ENCODE peak calls at places on chromosomes 7 and 10, in eight cellular contexts. One of them, this sample, is unnamed. For H3K36me3, the result is how much of the 10 kb centered on the place peaks cover.

GRCh38 chr10:114819313-114819712 is 2.3 kb upstream of the FHIP2A start:
- DNase-seq in stomach: no peak
- DNase-seq in transverse colon: no peak
- DNase-seq in Peyer's patch: no peak
- DNase-seq in tibial nerve: no peak
- DNase-seq in IMR-90: no peak
- DNase-seq in upper lobe of left lung: no peak
- DNase-seq in K562: no peak
- DNase-seq in this sample: no peak

GRCh38 chr7:64180989-64181388 is 26.0 kb upstream of the ZNF735 start:
- DNase-seq in stomach: no peak
- DNase-seq in transverse colon: no peak
- DNase-seq in Peyer's patch: no peak
- DNase-seq in tibial nerve: no peak
- DNase-seq in IMR-90: no peak
- DNase-seq in upper lobe of left lung: no peak
- DNase-seq in K562: no peak
- DNase-seq in this sample: no peak

GRCh38 chr10:106086391-106086790 is 1078.1 kb downstream of the SORCS1 start:
- DNase-seq in stomach: no peak
- DNase-seq in transverse colon: no peak
- DNase-seq in Peyer's patch: no peak
- DNase-seq in tibial nerve: no peak
- DNase-seq in IMR-90: no peak
- DNase-seq in upper lobe of left lung: no peak
- DNase-seq in K562: no peak
- DNase-seq in this sample: no peak

GRCh38 chr10:102674566-102674965 is 30.3 kb downstream of the TRIM8 start:
- DNase-seq in stomach: no peak
- DNase-seq in transverse colon: no peak
- DNase-seq in Peyer's patch: no peak
- DNase-seq in tibial nerve: no peak
- DNase-seq in IMR-90: no peak
- DNase-seq in upper lobe of left lung: no peak
- DNase-seq in K562: no peak
- DNase-seq in this sample: no peak

GRCh38 chr7:130063036-130063435 is 7.3 kb upstream of the KLHDC10 start:
- DNase-seq in stomach: peak
- DNase-seq in transverse colon: peak
- DNase-seq in Peyer's patch: peak
- DNase-seq in tibial nerve: no peak
- DNase-seq in IMR-90: peak
- DNase-seq in upper lobe of left lung: no peak
- DNase-seq in K562: peak
- DNase-seq in this sample: peak

GRCh38 chr7:128359336-128359735 is 2.2 kb downstream of the PRRT4 start:
- DNase-seq in stomach: no peak
- DNase-seq in transverse colon: no peak
- DNase-seq in Peyer's patch: no peak
- DNase-seq in tibial nerve: no peak
- DNase-seq in IMR-90: no peak
- DNase-seq in upper lobe of left lung: peak
- DNase-seq in K562: no peak
- DNase-seq in this sample: no peak

GRCh38 chr10:60801538-60801937 is 23.3 kb downstream of the CDK1 start:
- DNase-seq in stomach: no peak
- DNase-seq in transverse colon: no peak
- DNase-seq in Peyer's patch: no peak
- DNase-seq in tibial nerve: no peak
- DNase-seq in IMR-90: peak
- DNase-seq in upper lobe of left lung: no peak
- DNase-seq in K562: no peak
- DNase-seq in this sample: no peak

GRCh38 chr10:104591451-104591850 is 49.6 kb upstream of the SORCS3 start:
- DNase-seq in stomach: no peak
- DNase-seq in transverse colon: no peak
- DNase-seq in Peyer's patch: no peak
- DNase-seq in tibial nerve: no peak
- DNase-seq in IMR-90: no peak
- DNase-seq in upper lobe of left lung: no peak
- DNase-seq in K562: no peak
- DNase-seq in this sample: no peak

GRCh38 chr7:2729043-2729892 is 41.3 kb downstream of the AMZ1 start:
- DNase-seq in stomach: peak
- DNase-seq in transverse colon: no peak
- DNase-seq in Peyer's patch: peak
- DNase-seq in tibial nerve: no peak
- DNase-seq in IMR-90: peak
- DNase-seq in upper lobe of left lung: peak
- DNase-seq in K562: no peak
- DNase-seq in this sample: peak

GRCh38 chr7:77727936-77728701 is 31.9 kb downstream of the RSBN1L start:
- DNase-seq in stomach: no peak
- DNase-seq in transverse colon: no peak
- DNase-seq in Peyer's patch: no peak
- DNase-seq in tibial nerve: no peak
- DNase-seq in IMR-90: peak
- DNase-seq in upper lobe of left lung: no peak
- DNase-seq in K562: peak
- DNase-seq in this sample: no peak

GRCh38 chr10:79093658-79094411 is 25.1 kb downstream of the ZMIZ1 start:
- DNase-seq in stomach: peak
- DNase-seq in transverse colon: peak
- DNase-seq in Peyer's patch: peak
- DNase-seq in tibial nerve: peak
- DNase-seq in IMR-90: peak
- DNase-seq in upper lobe of left lung: no peak
- DNase-seq in K562: no peak
- DNase-seq in this sample: peak

GRCh38 chr7:3128857-3129256 is 85.2 kb upstream of the CARD11 start:
- DNase-seq in stomach: no peak
- DNase-seq in transverse colon: no peak
- DNase-seq in Peyer's patch: no peak
- DNase-seq in tibial nerve: no peak
- DNase-seq in IMR-90: no peak
- DNase-seq in upper lobe of left lung: no peak
- DNase-seq in K562: no peak
- DNase-seq in this sample: no peak

GRCh38 chr10:95289003-95289920 is 1.5 kb downstream of the PDLIM1 start:
- DNase-seq in stomach: no peak
- DNase-seq in transverse colon: peak
- DNase-seq in Peyer's patch: peak
- DNase-seq in tibial nerve: no peak
- DNase-seq in IMR-90: no peak
- DNase-seq in upper lobe of left lung: no peak
- DNase-seq in K562: peak
- DNase-seq in this sample: no peak

GRCh38 chr7:97078023-97078988 is 39.2 kb upstream of the SDHAF3 start:
- DNase-seq in stomach: no peak
- DNase-seq in transverse colon: no peak
- DNase-seq in Peyer's patch: no peak
- DNase-seq in tibial nerve: no peak
- DNase-seq in IMR-90: no peak
- DNase-seq in upper lobe of left lung: no peak
- DNase-seq in K562: no peak
- DNase-seq in this sample: no peak

GRCh38 chr7:150964593-150965111 is 13.5 kb downstream of the KCNH2 start:
- DNase-seq in stomach: no peak
- DNase-seq in transverse colon: peak
- DNase-seq in Peyer's patch: no peak
- DNase-seq in tibial nerve: no peak
- DNase-seq in IMR-90: no peak
- DNase-seq in upper lobe of left lung: peak
- DNase-seq in K562: peak
- DNase-seq in this sample: peak

GRCh38 chr10:69742356-69742695 is 59.4 kb upstream of the COL13A1 start:
- DNase-seq in stomach: no peak
- DNase-seq in transverse colon: no peak
- DNase-seq in Peyer's patch: no peak
- DNase-seq in tibial nerve: no peak
- DNase-seq in IMR-90: peak
- DNase-seq in upper lobe of left lung: no peak
- DNase-seq in K562: no peak
- DNase-seq in this sample: no peak

GRCh38 chr10:70928140-70928539 is 39.8 kb upstream of the PCBD1 start:
- DNase-seq in stomach: no peak
- DNase-seq in transverse colon: no peak
- DNase-seq in Peyer's patch: no peak
- DNase-seq in tibial nerve: no peak
- DNase-seq in IMR-90: no peak
- DNase-seq in upper lobe of left lung: no peak
- DNase-seq in K562: no peak
- DNase-seq in this sample: no peak

GRCh38 chr10:113317476-113317875 is 235.4 kb upstream of the HABP2 start:
- DNase-seq in stomach: no peak
- DNase-seq in transverse colon: no peak
- DNase-seq in Peyer's patch: no peak
- DNase-seq in tibial nerve: no peak
- DNase-seq in IMR-90: no peak
- DNase-seq in upper lobe of left lung: no peak
- DNase-seq in K562: no peak
- DNase-seq in this sample: no peak

GRCh38 chr7:158585721-158586498 is 1.7 kb downstream of the PTPRN2 start:
- DNase-seq in stomach: peak
- DNase-seq in transverse colon: peak
- DNase-seq in Peyer's patch: peak
- DNase-seq in tibial nerve: no peak
- DNase-seq in IMR-90: no peak
- DNase-seq in upper lobe of left lung: no peak
- DNase-seq in K562: no peak
- DNase-seq in this sample: no peak

GRCh38 chr7:36305648-36306047 is 84.0 kb upstream of the ANLN start:
- DNase-seq in stomach: peak
- DNase-seq in transverse colon: no peak
- DNase-seq in Peyer's patch: peak
- DNase-seq in tibial nerve: no peak
- DNase-seq in IMR-90: no peak
- DNase-seq in upper lobe of left lung: peak
- DNase-seq in K562: no peak
- DNase-seq in this sample: no peak

DNA sequence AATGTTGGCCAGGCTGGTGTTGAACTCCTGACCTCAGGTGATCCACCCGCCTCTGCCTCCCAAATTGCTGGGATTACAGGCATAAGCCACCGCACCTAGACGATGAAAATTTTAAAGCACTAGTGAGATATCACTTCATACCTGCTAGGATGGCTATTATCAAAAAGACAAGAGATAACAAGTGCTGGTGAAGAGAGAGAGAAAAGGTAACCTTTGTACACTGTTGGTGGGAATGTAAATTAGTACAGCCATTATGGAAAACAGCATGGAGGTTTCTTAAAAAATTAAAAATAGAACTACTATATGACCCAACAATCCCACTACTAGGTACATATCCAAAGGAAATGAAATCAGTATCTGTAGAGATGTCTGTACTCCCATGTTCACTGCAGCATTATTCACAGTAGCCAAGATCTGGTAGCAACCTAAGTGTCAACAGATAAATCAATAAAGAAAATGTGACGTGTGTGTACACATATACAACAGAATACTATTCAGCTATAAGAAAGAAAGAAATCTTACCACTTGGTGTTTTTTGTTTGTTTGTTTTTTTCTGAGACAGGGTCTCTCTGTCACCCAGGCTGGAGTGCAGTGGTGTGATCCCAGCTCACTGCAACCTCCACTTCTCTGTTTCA is 12.5 kb downstream of the MMS19 start:
- DNase-seq in stomach: no peak
- DNase-seq in transverse colon: no peak
- DNase-seq in Peyer's patch: no peak
- DNase-seq in tibial nerve: no peak
- DNase-seq in IMR-90: no peak
- DNase-seq in upper lobe of left lung: no peak
- DNase-seq in K562: no peak
- DNase-seq in this sample: no peak
- H3K36me3 ChIP-seq in stomach: under half
- H3K36me3 ChIP-seq in transverse colon: under half
- H3K36me3 ChIP-seq in Peyer's patch: under half
- H3K36me3 ChIP-seq in tibial nerve: under half
- H3K36me3 ChIP-seq in IMR-90: under half
- H3K36me3 ChIP-seq in upper lobe of left lung: under half
- H3K36me3 ChIP-seq in K562: under half
- H3K36me3 ChIP-seq in this sample: under half

GRCh38 chr10:50407077-50407801 is 155.9 kb upstream of the ASAH2 start:
- DNase-seq in stomach: no peak
- DNase-seq in transverse colon: no peak
- DNase-seq in Peyer's patch: no peak
- DNase-seq in tibial nerve: no peak
- DNase-seq in IMR-90: no peak
- DNase-seq in upper lobe of left lung: no peak
- DNase-seq in K562: no peak
- DNase-seq in this sample: no peak
- H3K27ac ChIP-seq in stomach: no peak
- H3K27ac ChIP-seq in transverse colon: no peak
- H3K27ac ChIP-seq in Peyer's patch: no peak
- H3K27ac ChIP-seq in tibial nerve: no peak
- H3K27ac ChIP-seq in IMR-90: no peak
- H3K27ac ChIP-seq in upper lobe of left lung: no peak
- H3K27ac ChIP-seq in K562: peak
- H3K27ac ChIP-seq in this sample: no peak

DNA sequence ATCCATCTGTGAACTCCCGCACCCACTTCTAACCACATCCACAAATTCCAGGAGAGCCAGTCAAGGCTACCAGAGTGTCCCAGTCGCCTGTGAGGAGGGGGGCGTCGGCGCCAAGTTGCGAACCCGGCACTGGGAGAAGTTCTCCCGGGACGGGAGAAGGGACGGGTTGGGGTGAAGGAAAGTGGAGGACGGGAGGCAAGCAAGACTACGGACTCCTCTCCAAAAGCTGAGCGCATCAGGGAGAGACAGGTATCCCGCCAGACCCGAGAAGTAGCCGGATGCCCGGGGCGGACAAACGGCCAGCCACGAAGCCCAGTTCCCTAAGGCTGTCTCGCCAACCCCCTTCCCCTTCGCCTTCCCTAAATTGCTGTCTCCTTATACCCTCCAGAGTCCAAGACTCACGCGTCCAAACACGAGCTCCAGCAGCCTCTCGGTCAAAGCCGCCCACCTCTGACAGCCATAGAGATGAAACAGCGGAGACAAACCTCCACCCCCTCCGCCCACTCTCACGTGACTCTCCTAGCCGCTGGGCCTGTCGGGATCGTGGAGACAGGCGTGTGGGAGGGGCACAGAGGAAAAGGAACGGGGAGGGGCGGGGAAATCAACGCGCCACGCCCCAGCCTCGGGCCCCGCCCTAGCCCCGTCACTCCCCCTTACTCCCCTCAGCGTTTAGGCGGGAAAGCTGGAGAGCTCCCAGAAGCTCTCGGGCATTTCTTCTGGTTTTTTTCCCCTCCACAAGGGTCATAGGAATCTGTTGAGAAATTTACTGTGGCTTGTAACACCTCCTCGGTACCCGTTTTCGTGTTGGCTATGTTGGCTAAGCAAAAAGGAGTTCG is at the start of gene MICU1:
- DNase-seq in stomach: peak
- DNase-seq in transverse colon: peak
- DNase-seq in Peyer's patch: peak
- DNase-seq in tibial nerve: peak
- DNase-seq in IMR-90: peak
- DNase-seq in upper lobe of left lung: peak
- DNase-seq in K562: peak
- DNase-seq in this sample: peak
- TF ChIP-seq POLR2A in stomach: no peak
- TF ChIP-seq POLR2A in transverse colon: peak
- TF ChIP-seq POLR2A in Peyer's patch: peak
- TF ChIP-seq POLR2A in tibial nerve: peak
- TF ChIP-seq POLR2A in IMR-90: peak
- TF ChIP-seq POLR2A in upper lobe of left lung: no peak
- TF ChIP-seq POLR2A in K562: peak
- TF ChIP-seq POLR2A in this sample: peak

GRCh38 chr10:77993612-77994011 is 35.7 kb downstream of the POLR3A start:
- DNase-seq in stomach: no peak
- DNase-seq in transverse colon: no peak
- DNase-seq in Peyer's patch: no peak
- DNase-seq in tibial nerve: no peak
- DNase-seq in IMR-90: no peak
- DNase-seq in upper lobe of left lung: no peak
- DNase-seq in K562: no peak
- DNase-seq in this sample: no peak
- H3K36me3 ChIP-seq in stomach: half or more
- H3K36me3 ChIP-seq in transverse colon: under half
- H3K36me3 ChIP-seq in Peyer's patch: under half
- H3K36me3 ChIP-seq in tibial nerve: under half
- H3K36me3 ChIP-seq in IMR-90: under half
- H3K36me3 ChIP-seq in upper lobe of left lung: under half
- H3K36me3 ChIP-seq in K562: half or more
- H3K36me3 ChIP-seq in this sample: under half